ENCODE peak calls at places on chromosome X, in five cellular contexts. D, G, N, M and F are unnamed samples.
A peak's percentile ranks its signal among the peaks of the same experiment; 100 is the strongest.

GRCh38 chrX:70089575-70090297 is 27.5 kb downstream of the OTUD6A start:
- DNase-seq in G (no peak), D (no peak), M (no peak), N (no peak), F (no peak)

GRCh38 chrX:40897768-40898167 is 162.4 kb upstream of the MED14 start:
- DNase-seq in M (no peak), N (no peak), G (no peak), D (no peak), F (no peak)

GRCh38 chrX:120251471-120252011 is 929 bp downstream of the ZBTB33 start:
- DNase-seq in N (peak; percentile 19), D (no peak), M (no peak), G (peak; percentile 73), F (no peak)

GRCh38 chrX:116317409-116317808 is 119.0 kb upstream of the SLC6A14 start:
- DNase-seq in M (peak; percentile 0), G (no peak), N (peak; percentile 5), D (no peak), F (no peak)

GRCh38 chrX:17359500-17359899 is 15.5 kb upstream of the NHS start:
- DNase-seq in D (no peak), M (no peak), N (no peak), G (no peak), F (no peak)

GRCh38 chrX:69149466-69150293 is 15.6 kb downstream of the PJA1 start:
- DNase-seq in D (no peak), M (no peak), N (peak; percentile 43), G (peak; percentile 59), F (no peak)

GRCh38 chrX:112211459-112211858 is 128.9 kb upstream of the TRPC5 start:
- DNase-seq in G (no peak), D (no peak), M (no peak), N (no peak), F (no peak)

GRCh38 chrX:109155161-109155560 is 326.7 kb downstream of the GUCY2F start:
- DNase-seq in D (no peak), M (no peak), N (no peak), G (no peak), F (no peak)

GRCh38 chrX:49310371-49310770 is 6.9 kb downstream of the GAGE10 start:
- DNase-seq in G (no peak), N (no peak), M (no peak), D (no peak), F (no peak)

GRCh38 chrX:132692526-132692925 is 203.7 kb upstream of the MBNL3 start:
- DNase-seq in G (no peak), D (no peak), M (no peak), N (no peak), F (no peak)

GRCh38 chrX:22533898-22534297 is 261.2 kb downstream of the CBLL2 start:
- DNase-seq in G (no peak), M (no peak), N (no peak), D (no peak), F (no peak)

GRCh38 chrX:102651242-102651967 is at the start of gene GPRASP1:
- DNase-seq in G (peak; percentile 86), D (no peak), M (no peak), N (peak; percentile 67), F (no peak)

GRCh38 chrX:132023896-132024386 is 839 bp downstream of the STK26 start:
- DNase-seq in M (no peak), N (peak; percentile 54), D (no peak), G (no peak), F (no peak)

GRCh38 chrX:51641421-51642021 is 22.8 kb upstream of the CENPVL3 start:
- DNase-seq in M (peak; percentile 12), N (peak; percentile 11), G (no peak), D (peak; percentile 3), F (peak; percentile 18)

GRCh38 chrX:11446951-11447350 is 153.7 kb downstream of the AMELX start:
- DNase-seq in M (no peak), N (no peak), D (no peak), G (no peak), F (no peak)

GRCh38 chrX:43750248-43750676 is 94.2 kb downstream of the MAOA start:
- DNase-seq in D (peak; percentile 3), M (peak; percentile 6), N (peak; percentile 44), G (no peak), F (peak; percentile 1)

GRCh38 chrX:129360175-129360574 is 163.1 kb downstream of the SMARCA1 start:
- DNase-seq in D (no peak), G (no peak), N (peak; percentile 50), M (peak; percentile 10), F (no peak)

GRCh38 chrX:55007633-55008032 is 7.5 kb downstream of the APEX2 start:
- DNase-seq in G (no peak), D (peak; percentile 3), N (no peak), M (peak; percentile 9), F (peak; percentile 11)

GRCh38 chrX:46770817-46771163 is 11.9 kb upstream of the SLC9A7 start:
- DNase-seq in N (no peak), M (no peak), G (no peak), D (peak; percentile 71), F (peak; percentile 59)

GRCh38 chrX:34810364-34810763 is 132.2 kb upstream of the FAM47B start:
- DNase-seq in N (no peak), G (no peak), D (no peak), M (peak; percentile 2), F (no peak)

GRCh38 chrX:123756320-123756719 is 23.5 kb upstream of the THOC2 start:
- DNase-seq in D (no peak), N (no peak), G (no peak), M (no peak), F (no peak)

GRCh38 chrX:10050481-10050880 is 83.3 kb downstream of the CLDN34 start:
- DNase-seq in M (no peak), N (no peak), D (no peak), G (no peak), F (no peak)

GRCh38 chrX:22186165-22186564 is 86.5 kb upstream of the CBLL2 start:
- DNase-seq in D (no peak), N (no peak), G (no peak), M (no peak), F (no peak)

GRCh38 chrX:53082773-53083616 is 828 bp downstream of the TSPYL2 start:
- DNase-seq in G (no peak), D (no peak), M (no peak), N (no peak), F (no peak)

GRCh38 chrX:136200466-136200865 is 50.7 kb downstream of the MAP7D3 start:
- DNase-seq in N (no peak), M (no peak), G (no peak), D (no peak), F (no peak)

GRCh38 chrX:12948495-12948894 is 26.4 kb upstream of the TMSB4X start:
- DNase-seq in D (no peak), G (no peak), N (no peak), M (no peak), F (no peak)

GRCh38 chrX:39859991-39860861 is 237.5 kb downstream of the BCOR start:
- DNase-seq in N (no peak), M (peak; percentile 45), G (peak; percentile 78), D (no peak), F (peak; percentile 66)

GRCh38 chrX:39633293-39633692 is 464.5 kb downstream of the BCOR start:
- DNase-seq in D (no peak), G (no peak), M (no peak), N (no peak), F (no peak)